ENCODE peak calls at places on chromosomes 6 and 20, in seven cellular contexts. L is stomach; G is lower lobe of right lung; I is astrocyte; H is lung; U is CD4-positive, alpha-beta memory T cell; A is neural progenitor cell. V is an unnamed sample.

GRCh38 chr20:39445095-39445494 is 483.0 kb downstream of the DHX35 start:
- DNase-seq in L (no peak), G (no peak), I (no peak), H (no peak), U (no peak), A (no peak), V (no peak)

GRCh38 chr6:72724545-72724944 is 102.7 kb downstream of the KCNQ5 start:
- DNase-seq in L (no peak), G (no peak), I (peak; percentile 59), H (no peak), U (no peak), A (no peak), V (no peak)

GRCh38 chr6:152642578-152643375 is 5.6 kb upstream of the SYNE1 start:
- DNase-seq in L (peak; percentile 78), G (peak; percentile 78), I (peak; percentile 20), H (peak; percentile 74), U (no peak), A (peak; percentile 77), V (peak; percentile 21)

GRCh38 chr6:125301435-125302391 is at the start of gene HDDC2:
- DNase-seq in L (peak; percentile 78), G (peak; percentile 85), I (peak; percentile 70), H (peak; percentile 71), U (peak; percentile 43), A (peak; percentile 90), V (peak; percentile 70)

GRCh38 chr6:157753291-157753690 is 69.8 kb upstream of the SNX9 start:
- DNase-seq in L (no peak), G (no peak), I (no peak), H (no peak), U (no peak), A (no peak), V (peak; percentile 92)

GRCh38 chr6:106547961-106548453 is 81.3 kb downstream of the RTN4IP1 start:
- DNase-seq in L (no peak), G (no peak), I (peak; percentile 87), H (no peak), U (no peak), A (no peak), V (no peak)

GRCh38 chr20:24663496-24663895 is 194.1 kb downstream of the SYNDIG1 start:
- DNase-seq in L (no peak), G (no peak), I (no peak), H (no peak), U (no peak), A (no peak), V (no peak)

GRCh38 chr20:6575912-6576391 is 191.5 kb upstream of the BMP2 start:
- DNase-seq in L (no peak), G (no peak), I (peak; percentile 78), H (no peak), U (no peak), A (no peak), V (no peak)

GRCh38 chr20:44065401-44066340 is 121.3 kb downstream of the JPH2 start:
- DNase-seq in L (no peak), G (no peak), I (no peak), H (no peak), U (no peak), A (no peak), V (no peak)

GRCh38 chr6:485655-486054 is 94.1 kb downstream of the IRF4 start:
- DNase-seq in L (no peak), G (no peak), I (no peak), H (no peak), U (no peak), A (no peak), V (no peak)

GRCh38 chr6:1598886-1599285 is 10.8 kb upstream of the FOXC1 start:
- DNase-seq in L (no peak), G (no peak), I (no peak), H (no peak), U (no peak), A (no peak), V (no peak)

GRCh38 chr20:18005170-18005989 is 36.6 kb downstream of the MGME1 start:
- DNase-seq in L (no peak), G (no peak), I (no peak), H (no peak), U (no peak), A (no peak), V (no peak)

DNA sequence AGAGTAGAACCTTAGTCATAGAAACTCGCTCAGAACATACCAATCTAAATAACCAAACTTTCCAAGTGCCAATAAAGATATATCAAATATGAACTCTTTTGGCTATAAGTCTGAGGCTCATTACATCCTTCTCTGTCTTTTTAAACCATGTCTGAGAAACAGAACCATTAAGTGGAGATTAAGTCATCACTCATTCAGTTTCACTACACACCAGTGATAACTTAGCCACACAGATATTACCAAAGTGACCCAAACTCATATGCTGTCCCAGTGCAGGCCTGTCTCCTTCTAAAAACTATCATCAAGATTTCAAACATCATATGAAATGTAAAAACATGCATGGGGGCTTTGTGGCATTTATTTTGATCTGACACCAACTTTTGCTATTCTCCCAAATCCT is 12.0 kb downstream of the GCLC start:
- DNase-seq in L (no peak), G (no peak), I (peak; percentile 31), H (no peak), U (no peak), A (no peak), V (no peak)
- H3K4me3 ChIP-seq in L (no peak overlapping the region), G (no peak overlapping the region), I (no peak overlapping the region), H (no peak overlapping the region), U (no peak overlapping the region), A (no peak overlapping the region), V (no peak overlapping the region)

GRCh38 chr6:163709255-163709654 is 294.7 kb downstream of the QKI start:
- DNase-seq in L (no peak), G (no peak), I (no peak), H (no peak), U (no peak), A (no peak), V (no peak)

GRCh38 chr6:163706688-163707087 is 292.2 kb downstream of the QKI start:
- DNase-seq in L (no peak), G (no peak), I (no peak), H (no peak), U (no peak), A (no peak), V (no peak)

GRCh38 chr6:163709693-163710092 is 295.2 kb downstream of the QKI start:
- DNase-seq in L (no peak), G (no peak), I (no peak), H (no peak), U (no peak), A (no peak), V (no peak)

GRCh38 chr6:163707385-163708355 is 293.2 kb downstream of the QKI start:
- DNase-seq in L (no peak), G (no peak), I (no peak), H (no peak), U (no peak), A (no peak), V (no peak)

DNA sequence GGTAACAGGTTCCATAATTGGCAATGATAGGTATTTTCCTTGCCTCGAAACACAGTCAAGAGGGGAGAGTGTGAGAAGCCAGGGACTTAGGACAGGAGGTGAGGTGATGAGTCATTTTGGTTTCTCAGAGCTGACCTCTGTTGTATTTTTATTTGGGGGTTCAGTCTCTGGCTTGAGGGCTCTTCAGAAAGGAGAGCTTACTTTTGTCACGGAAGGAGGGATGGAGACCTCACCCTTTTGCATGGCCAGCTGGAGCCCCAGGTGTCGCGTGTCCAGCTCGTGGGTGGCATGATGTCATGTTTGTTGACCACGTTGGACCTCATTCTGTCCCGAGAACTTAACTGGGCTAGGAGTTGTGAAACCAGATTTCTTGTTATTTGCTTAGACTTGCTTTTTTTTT is 293.9 kb downstream of the QKI start:
- DNase-seq in L (no peak), G (no peak), I (no peak), H (no peak), U (no peak), A (no peak), V (no peak)
- H3K4me1 ChIP-seq in L (peaks cover 39% of the 10 kb centered on the region), G (peaks cover 65% of the 10 kb centered on the region), I (no peaks in the 10 kb centered on the region), H (peaks cover 31% of the 10 kb centered on the region), U (no peaks in the 10 kb centered on the region), A (no peaks in the 10 kb centered on the region), V (no peaks in the 10 kb centered on the region)

GRCh38 chr6:166305562-166306117 is 2.6 kb downstream of the PRR18 start:
- DNase-seq in L (no peak), G (no peak), I (no peak), H (no peak), U (no peak), A (no peak), V (no peak)

GRCh38 chr6:166307082-166307980 is 861 bp downstream of the PRR18 start:
- DNase-seq in L (no peak), G (no peak), I (no peak), H (no peak), U (no peak), A (peak; percentile 80), V (no peak)

GRCh38 chr6:166304106-166304505 is 4.1 kb downstream of the PRR18 start:
- DNase-seq in L (no peak), G (no peak), I (no peak), H (no peak), U (no peak), A (no peak), V (no peak)

GRCh38 chr6:166307981-166308768 is at the start of gene PRR18:
- DNase-seq in L (no peak), G (no peak), I (no peak), H (no peak), U (no peak), A (peak; percentile 55), V (no peak)

GRCh38 chr6:166306378-166307081 is 1.7 kb downstream of the PRR18 start:
- DNase-seq in L (no peak), G (no peak), I (no peak), H (no peak), U (no peak), A (no peak), V (no peak)
- H3K4me3 ChIP-seq in L (peak overlapping the region; percentile 50), G (peak overlapping the region; percentile 48), I (no peak overlapping the region), H (no peak overlapping the region), U (no peak overlapping the region), A (peak overlapping the region; percentile 59), V (no peak overlapping the region)

DNA sequence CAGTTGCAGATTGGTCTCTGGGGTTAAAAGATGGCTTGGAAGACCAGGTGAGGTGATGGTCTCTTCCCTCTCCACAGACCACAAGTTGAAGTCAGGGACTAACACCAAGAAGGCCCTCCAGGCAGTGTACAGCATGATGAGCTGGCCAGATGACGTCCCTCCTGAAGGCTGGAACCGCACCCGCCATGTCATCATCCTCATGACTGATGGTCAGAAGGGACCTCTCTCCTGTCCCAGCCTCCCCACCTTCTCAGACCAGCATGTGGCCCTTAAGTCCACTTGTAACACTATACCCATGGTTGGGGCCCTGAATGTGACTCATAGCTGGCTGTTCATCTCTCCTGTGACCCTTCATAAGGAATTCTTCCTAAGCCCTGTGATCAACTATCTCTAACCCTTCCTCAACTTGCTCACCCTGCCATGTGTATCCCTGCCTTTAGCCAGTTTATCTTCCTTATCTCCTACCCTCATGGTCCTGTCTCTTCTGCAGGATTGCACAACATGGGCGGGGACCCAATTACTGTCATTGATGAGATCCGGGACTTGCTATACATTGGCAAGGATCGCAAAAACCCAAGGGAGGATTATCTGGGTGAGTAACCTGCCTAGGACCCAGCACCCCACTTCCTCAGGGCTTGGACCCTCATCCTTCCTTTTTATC is 3.0 kb downstream of the CFB start:
- DNase-seq in L (no peak), G (no peak), I (peak; percentile 9), H (no peak), U (no peak), A (no peak), V (no peak)
- H3K4me1 ChIP-seq in L (peaks cover 15% of the 10 kb centered on the region), G (peaks cover 20% of the 10 kb centered on the region), I (peaks cover 7% of the 10 kb centered on the region), H (no peaks in the 10 kb centered on the region), U (no peaks in the 10 kb centered on the region), A (no peaks in the 10 kb centered on the region), V (no peaks in the 10 kb centered on the region)

V was measured in HAP-1.